ENCODE peak calls at places on chromosomes 6 and 20, in five cellular contexts. Y is H1, X is HepG2, D is NT2/D1, H is GM12878. P is an unnamed sample.

GRCh38 chr6:2891768-2892170 is 11.3 kb downstream of the SERPINB9 start:
- DNase-seq in Y (no peak), X (no peak), D (no peak), H (peak; percentile 89), P (no peak)

GRCh38 chr20:38432292-38432691 is 2.8 kb downstream of the SNHG17 start:
- DNase-seq in Y (no peak), X (no peak), D (no peak), H (no peak), P (no peak)

GRCh38 chr6:97963148-97963680 is 680.2 kb upstream of the MMS22L start:
- DNase-seq in Y (no peak), X (no peak), D (no peak), H (no peak), P (no peak)

GRCh38 chr6:75098709-75099108 is 107.1 kb downstream of the COL12A1 start:
- DNase-seq in Y (no peak), X (peak; percentile 3), D (no peak), H (no peak), P (peak; percentile 22)

GRCh38 chr20:37915800-37916570 is 13.1 kb downstream of the VSTM2L start:
- DNase-seq in Y (no peak), X (peak; percentile 40), D (no peak), H (no peak), P (no peak)

GRCh38 chr6:1834231-1834630 is 224.5 kb downstream of the FOXC1 start:
- DNase-seq in Y (no peak), X (no peak), D (no peak), H (no peak), P (no peak)

GRCh38 chr6:43630980-43631619 is 2.0 kb upstream of the GTPBP2 start:
- DNase-seq in Y (no peak), X (no peak), D (no peak), H (no peak), P (no peak)

GRCh38 chr20:40331699-40332098 is 357.3 kb downstream of the MAFB start:
- DNase-seq in Y (no peak), X (no peak), D (no peak), H (no peak), P (no peak)

GRCh38 chr20:17616480-17617211 is 46.8 kb downstream of the DSTN start:
- DNase-seq in Y (no peak), X (no peak), D (no peak), H (no peak), P (no peak)

GRCh38 chr20:62580733-62581132 is 61.6 kb upstream of the SLCO4A1 start:
- DNase-seq in Y (no peak), X (no peak), D (no peak), H (no peak), P (no peak)

GRCh38 chr6:35120746-35121145 is 20.4 kb downstream of the TCP11 start:
- DNase-seq in Y (no peak), X (no peak), D (no peak), H (no peak), P (no peak)

GRCh38 chr6:41728954-41729353 is 6.5 kb downstream of the TFEB start:
- DNase-seq in Y (no peak), X (no peak), D (no peak), H (no peak), P (no peak)

GRCh38 chr6:132213191-132213590 is 188.1 kb downstream of the MOXD1 start:
- DNase-seq in Y (no peak), X (no peak), D (no peak), H (no peak), P (no peak)

GRCh38 chr6:138514860-138515540 is 15.7 kb upstream of the NHSL1 start:
- DNase-seq in Y (no peak), X (no peak), D (no peak), H (no peak), P (no peak)

GRCh38 chr6:133854633-133855598 is 34.0 kb upstream of the TCF21 start:
- DNase-seq in Y (no peak), X (peak; percentile 20), D (no peak), H (no peak), P (no peak)

GRCh38 chr6:52596371-52597028 is 19.6 kb upstream of the TRAM2 start:
- DNase-seq in Y (no peak), X (peak; percentile 94), D (no peak), H (no peak), P (no peak)

GRCh38 chr6:163438298-163438939 is 23.9 kb downstream of the QKI start:
- DNase-seq in Y (no peak), X (no peak), D (no peak), H (no peak), P (no peak)

GRCh38 chr6:95352064-95352463 is 225.3 kb upstream of the MANEA start:
- DNase-seq in Y (no peak), X (no peak), D (no peak), H (no peak), P (no peak)
- TF ChIP-seq SUZ12 in Y (no peak), X (no peak), D (no peak), H (no peak), P (no peak)

DNA sequence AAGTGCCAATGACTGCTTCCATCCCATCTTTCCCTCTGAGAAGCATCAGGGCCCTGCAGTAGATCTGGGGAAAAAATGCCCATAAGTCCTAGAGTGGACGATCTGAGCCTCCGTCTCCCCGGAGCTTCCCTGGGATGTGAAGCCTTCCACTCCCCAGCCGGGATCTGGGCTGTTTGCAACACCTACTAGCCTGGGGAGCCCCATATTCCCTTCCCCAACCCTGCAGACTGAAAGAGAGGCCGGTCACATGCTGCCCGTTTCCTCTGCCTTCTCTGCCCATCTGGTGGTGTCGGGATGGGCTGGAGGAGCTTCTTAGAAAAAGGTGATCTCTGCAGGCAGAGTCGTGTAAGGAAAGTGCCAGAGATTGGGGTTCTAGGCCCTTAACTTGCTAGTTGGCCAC is 1.1 kb downstream of the SNPH start:
- DNase-seq in Y (no peak), X (no peak), D (no peak), H (no peak), P (no peak)
- TF ChIP-seq SUZ12 in Y (no peak), X (no peak), D (no peak), H (no peak), P (no peak)

GRCh38 chr20:50900261-50900660 is 31.0 kb downstream of the ADNP start:
- DNase-seq in Y (no peak), X (no peak), D (no peak), H (no peak), P (no peak)
- TF ChIP-seq SUZ12 in Y (no peak), X (no peak), D (no peak), H (no peak), P (no peak)

GRCh38 chr6:169073311-169073710 is 180.3 kb downstream of the THBS2 start:
- DNase-seq in Y (no peak), X (no peak), D (no peak), H (no peak), P (no peak)

GRCh38 chr6:169074551-169074950 is 179.1 kb downstream of the THBS2 start:
- DNase-seq in Y (no peak), X (no peak), D (no peak), H (no peak), P (no peak)

GRCh38 chr6:169070506-169071176 is 183.0 kb downstream of the THBS2 start:
- DNase-seq in Y (no peak), X (peak; percentile 26), D (no peak), H (no peak), P (peak; percentile 42)

GRCh38 chr6:169071394-169071793 is 182.3 kb downstream of the THBS2 start:
- DNase-seq in Y (no peak), X (no peak), D (no peak), H (no peak), P (no peak)

DNA sequence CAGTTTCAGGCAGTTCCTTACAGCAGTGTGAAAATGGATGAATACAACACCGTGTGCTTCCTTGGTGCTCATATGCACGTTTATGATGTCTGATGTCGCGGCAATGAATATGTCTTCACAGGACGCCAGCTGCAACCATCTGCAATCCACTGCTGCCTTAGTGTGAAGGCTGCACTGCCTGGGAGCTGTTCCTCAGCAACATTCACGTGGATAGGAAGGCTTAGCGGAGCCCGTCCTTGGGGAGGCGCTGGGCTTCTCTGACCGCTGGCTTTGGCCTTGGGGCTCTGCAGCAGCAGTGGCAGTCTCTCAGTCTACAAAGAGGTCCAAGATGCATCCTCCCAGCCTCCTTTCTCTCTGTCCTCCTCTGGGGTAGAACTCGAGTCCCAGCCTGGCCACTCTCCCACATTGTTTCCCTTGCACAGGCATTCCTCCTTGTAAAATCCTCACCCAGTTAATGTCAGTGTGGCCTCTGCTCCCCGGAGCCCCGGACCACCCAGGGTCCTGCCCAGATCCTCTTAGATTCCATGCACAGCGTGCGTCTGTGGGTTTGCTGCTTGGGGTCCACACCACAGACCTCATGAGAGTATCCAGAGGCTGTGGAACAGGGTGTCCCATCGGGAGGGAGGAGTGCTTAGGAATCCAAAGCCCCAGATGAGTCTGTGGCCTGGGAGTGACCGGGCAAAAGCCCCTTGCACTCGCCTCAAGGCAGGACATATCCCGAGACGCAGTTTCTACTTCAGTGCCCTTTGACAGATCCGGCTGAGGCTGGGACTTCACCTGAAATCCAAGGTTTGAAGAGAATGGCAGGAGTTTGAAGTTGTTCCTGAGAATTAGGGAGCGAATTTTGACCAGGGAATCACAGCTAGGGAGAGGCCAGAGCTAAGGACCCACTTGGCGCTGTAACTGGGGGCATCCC is 181.3 kb downstream of the THBS2 start:
- DNase-seq in Y (no peak), X (no peak), D (no peak), H (no peak), P (no peak)
- TF ChIP-seq SUZ12 in Y (no peak), X (no peak), D (no peak), H (no peak), P (no peak)

DNA sequence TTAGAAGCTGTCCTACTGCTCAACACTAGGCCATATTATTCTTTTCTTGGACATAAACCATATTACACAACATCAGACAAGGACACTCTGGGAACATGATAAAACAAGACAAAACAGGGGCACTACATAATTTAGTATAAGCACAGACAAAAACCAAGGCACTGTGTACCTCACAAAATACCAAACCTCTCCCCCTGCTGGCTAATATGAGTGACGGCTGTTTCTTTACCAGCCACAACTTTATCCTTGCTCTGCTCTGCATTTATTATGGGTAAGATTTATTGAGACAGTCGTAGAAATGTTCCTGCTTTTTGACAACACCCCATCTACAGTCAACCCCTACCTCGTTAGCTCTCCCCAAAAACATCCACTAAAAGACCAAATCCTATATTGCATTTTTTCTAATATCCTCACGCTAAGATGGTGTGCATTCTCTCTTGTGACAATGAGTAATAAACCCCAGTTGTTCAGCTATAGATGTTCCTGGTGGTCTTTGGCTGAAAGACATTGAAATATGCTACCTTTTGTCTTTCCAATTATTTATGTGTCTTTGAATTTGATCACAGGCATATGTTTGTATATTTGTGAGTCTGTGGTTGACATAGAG is 23.8 kb upstream of the POLR1H start:
- DNase-seq in Y (no peak), X (peak; percentile 38), D (no peak), H (no peak), P (peak; percentile 50)
- TF ChIP-seq SUZ12 in Y (no peak), X (no peak), D (no peak), H (no peak), P (no peak)

GRCh38 chr6:145372671-145373123 is 362.6 kb downstream of the EPM2A start:
- DNase-seq in Y (no peak), X (peak; percentile 12), D (no peak), H (peak; percentile 52), P (no peak)
- TF ChIP-seq SUZ12 in Y (no peak), X (no peak), D (no peak), H (no peak), P (no peak)

P was measured in HEK293T.